ENCODE peak calls at places on chromosomes 5 and 9, in four cellular contexts. G is IMR-90, Z is H9, N is H1. M is an unnamed sample.

GRCh38 chr5:3352711-3353110 is 242.9 kb upstream of the IRX1 start:
- DNase-seq in Z (peak; percentile 11), N (no peak), G (no peak), M (no peak)

GRCh38 chr5:108386345-108387061 is 4.6 kb upstream of the FBXL17 start:
- DNase-seq in N (no peak), G (peak; percentile 79), Z (no peak), M (no peak)

GRCh38 chr9:78103971-78104433 is 72.4 kb upstream of the GNAQ start:
- DNase-seq in N (no peak), Z (no peak), G (no peak), M (no peak)

GRCh38 chr5:150245111-150245789 is 44.3 kb downstream of the CAMK2A start:
- DNase-seq in N (no peak), G (peak; percentile 28), Z (no peak), M (no peak)

GRCh38 chr5:81188962-81189361 is 44.2 kb upstream of the CKMT2 start:
- DNase-seq in G (no peak), N (no peak), Z (no peak), M (no peak)

GRCh38 chr5:16628376-16628775 is 11.6 kb upstream of the RETREG1 start:
- DNase-seq in G (no peak), Z (no peak), N (no peak), M (peak; percentile 66)

GRCh38 chr9:16825971-16826370 is 44.5 kb downstream of the BNC2 start:
- DNase-seq in N (no peak), G (peak; percentile 96), Z (no peak), M (no peak)

GRCh38 chr9:72589684-72590555 is 68.5 kb downstream of the TMC1 start:
- DNase-seq in Z (no peak), G (peak; percentile 16), N (no peak), M (no peak)

GRCh38 chr9:97059661-97060060 is 20.7 kb upstream of the CTSV start:
- DNase-seq in Z (no peak), N (no peak), G (no peak), M (no peak)

GRCh38 chr9:104882574-104882973 is 45.4 kb downstream of the ABCA1 start:
- DNase-seq in Z (no peak), G (no peak), N (no peak), M (no peak)

GRCh38 chr5:96111080-96111756 is 149.6 kb upstream of the ELL2 start:
- DNase-seq in N (no peak), Z (no peak), G (no peak), M (no peak)

GRCh38 chr5:96112703-96113102 is 151.1 kb upstream of the ELL2 start:
- DNase-seq in Z (no peak), G (no peak), N (no peak), M (no peak)

GRCh38 chr5:96113170-96113939 is 151.7 kb upstream of the ELL2 start:
- DNase-seq in G (no peak), Z (no peak), N (no peak), M (no peak)

GRCh38 chr5:96110289-96110688 is 148.6 kb upstream of the ELL2 start:
- DNase-seq in G (no peak), Z (no peak), N (no peak), M (no peak)

GRCh38 chr5:96112123-96112670 is 150.5 kb upstream of the ELL2 start:
- DNase-seq in Z (no peak), G (no peak), N (no peak), M (no peak)
- H3K56ac ChIP-seq in Z (no peak overlapping the region), G (no peak overlapping the region), N (no peak overlapping the region), M (no peak overlapping the region)

GRCh38 chr9:37422289-37423104 is at the start of gene GRHPR:
- DNase-seq in G (peak; percentile 58), N (no peak), Z (peak; percentile 78), M (peak; percentile 76)
- H3K23ac ChIP-seq in G (peak within 1 kb of the TSS; percentile 90), N (no peak within 1 kb of the TSS), Z (no peak within 1 kb of the TSS), M (peak within 1 kb of the TSS; percentile 97)

GRCh38 chr9:133122605-133122934 is 1.5 kb upstream of the RALGDS start:
- DNase-seq in N (no peak), G (no peak), Z (no peak), M (no peak)
- H3K4me1 ChIP-seq in N (no peaks in the 10 kb centered on the region), G (peaks cover 26% of the 10 kb centered on the region), Z (peaks cover 3% of the 10 kb centered on the region), M (no peaks in the 10 kb centered on the region)

GRCh38 chr5:170432669-170433068 is 43.5 kb upstream of the KCNMB1 start:
- DNase-seq in N (no peak), Z (no peak), G (no peak), M (no peak)

GRCh38 chr5:170430256-170430655 is 41.1 kb upstream of the KCNMB1 start:
- DNase-seq in G (no peak), N (no peak), Z (no peak), M (no peak)

GRCh38 chr5:170429014-170429413 is 39.8 kb upstream of the KCNMB1 start:
- DNase-seq in G (no peak), Z (peak; percentile 52), N (no peak), M (peak; percentile 66)

GRCh38 chr5:170430871-170431437 is 41.8 kb upstream of the KCNMB1 start:
- DNase-seq in N (no peak), G (no peak), Z (no peak), M (no peak)

DNA sequence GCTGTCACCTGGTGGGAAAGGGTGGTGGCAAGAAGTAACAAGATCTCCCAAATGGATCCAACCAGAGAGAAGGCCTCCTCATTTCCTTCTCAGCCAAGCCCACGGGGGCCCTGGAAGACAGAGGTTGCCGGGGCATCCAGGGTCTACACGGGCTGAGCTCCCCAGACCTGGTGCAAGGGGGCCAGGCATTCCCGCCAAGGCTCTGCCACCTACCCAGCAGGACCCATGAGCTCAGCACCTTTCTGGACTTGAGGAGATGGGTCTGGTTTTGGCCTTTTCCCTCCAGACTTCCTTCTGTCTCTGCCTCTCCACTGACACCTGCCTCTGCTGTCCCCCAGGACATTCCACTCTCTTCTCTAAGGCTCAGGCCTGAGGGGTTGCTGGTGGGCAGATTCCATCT is 42.4 kb upstream of the KCNMB1 start:
- DNase-seq in Z (no peak), N (no peak), G (no peak), M (no peak)
- H3K56ac ChIP-seq in Z (no peak overlapping the region), N (no peak overlapping the region), G (no peak overlapping the region), M (no peak overlapping the region)

GRCh38 chr9:122188369-122188768 is 28.7 kb downstream of the MORN5 start:
- DNase-seq in Z (no peak), G (no peak), N (no peak), M (no peak)

GRCh38 chr9:122192914-122193525 is 33.3 kb downstream of the MORN5 start:
- DNase-seq in N (no peak), G (no peak), Z (no peak), M (no peak)

GRCh38 chr9:122191519-122191918 is 31.8 kb downstream of the MORN5 start:
- DNase-seq in Z (no peak), N (no peak), G (no peak), M (no peak)

GRCh38 chr9:122192261-122192875 is 32.7 kb downstream of the MORN5 start:
- DNase-seq in G (no peak), N (no peak), Z (no peak), M (peak; percentile 21)

DNA sequence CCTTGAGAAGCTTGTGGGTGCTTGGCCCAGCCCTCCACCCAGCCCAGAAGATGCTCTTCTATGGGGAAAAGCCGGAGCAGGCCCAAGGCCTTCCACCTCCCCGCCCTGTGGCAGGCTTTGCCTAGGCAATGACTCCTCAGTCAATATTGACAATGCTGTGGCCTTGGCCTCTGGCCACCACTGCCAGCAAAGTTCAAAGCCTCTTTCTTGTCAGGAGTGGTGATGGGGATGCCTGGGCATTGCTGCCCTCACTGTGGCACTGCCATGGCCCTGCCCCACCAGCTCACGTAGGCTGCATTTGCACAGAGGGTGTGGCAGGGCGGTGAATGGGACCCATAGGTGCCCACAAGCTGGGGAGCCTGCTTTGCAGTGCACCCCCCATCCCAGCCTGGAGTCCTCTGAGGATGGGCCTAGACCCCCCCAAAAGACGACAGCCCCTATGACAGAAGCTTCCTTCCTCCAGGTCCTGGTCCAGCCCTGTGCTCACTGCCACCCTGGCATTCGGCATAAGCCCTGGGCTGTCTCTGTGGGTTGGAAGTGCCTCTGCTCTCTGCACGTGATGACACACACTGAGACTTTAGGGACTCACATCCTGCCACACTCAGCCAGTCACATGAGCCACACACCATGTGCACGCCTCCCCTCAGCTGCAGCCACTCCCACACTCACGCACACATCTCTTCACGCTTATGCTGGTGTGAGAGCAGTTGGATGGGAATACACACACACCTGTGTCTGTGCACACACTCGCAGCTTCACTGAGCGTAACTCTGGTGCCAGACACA is 31.1 kb downstream of the MORN5 start:
- DNase-seq in N (no peak), G (peak; percentile 40), Z (no peak), M (no peak)
- H3K23ac ChIP-seq in N (no peak overlapping the region), G (no peak overlapping the region), Z (no peak overlapping the region), M (no peak overlapping the region)

DNA sequence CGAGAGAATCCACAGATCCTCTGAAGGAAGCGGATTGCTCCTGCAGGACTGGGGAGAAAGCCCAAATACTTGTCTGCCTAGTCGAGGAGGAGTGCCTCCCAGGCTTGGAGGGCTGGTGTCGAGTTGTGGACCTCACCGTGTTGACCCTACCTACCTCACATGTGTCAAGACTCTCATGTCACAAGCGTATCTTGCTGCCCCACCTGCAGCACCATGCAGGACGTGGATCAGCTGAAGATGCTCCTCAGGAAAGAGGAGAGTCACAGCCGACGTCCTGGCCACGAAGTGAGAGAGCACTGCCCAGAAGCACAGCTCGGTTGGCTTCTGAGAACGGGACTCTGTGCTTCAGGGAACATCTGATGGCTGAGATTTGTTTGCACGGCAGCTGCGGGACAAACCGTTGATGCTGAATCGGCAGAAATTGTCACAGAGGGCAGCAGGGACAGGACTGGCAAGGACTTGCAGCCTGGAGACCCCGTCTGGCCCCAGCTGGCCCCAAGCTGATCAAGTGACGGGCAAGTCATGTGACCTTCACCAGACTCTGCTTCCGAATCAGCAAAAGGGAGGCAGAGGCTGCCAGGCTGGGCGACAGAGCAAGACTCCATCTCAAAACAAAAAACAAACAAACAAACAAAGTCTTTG is 119.1 kb upstream of the ITGA1 start:
- DNase-seq in Z (no peak), G (no peak), N (no peak), M (no peak)
- H3K4me1 ChIP-seq in Z (no peaks in the 10 kb centered on the region), G (no peaks in the 10 kb centered on the region), N (no peaks in the 10 kb centered on the region), M (no peaks in the 10 kb centered on the region)

GRCh38 chr9:127711226-127711701 is 4.2 kb downstream of the PTRH1 start:
- DNase-seq in Z (no peak), G (no peak), N (no peak), M (no peak)
- H3K56ac ChIP-seq in Z (no peak overlapping the region), G (no peak overlapping the region), N (no peak overlapping the region), M (no peak overlapping the region)

GRCh38 chr5:97980291-97980690 is 793.2 kb upstream of the RGMB start:
- DNase-seq in Z (no peak), N (no peak), G (no peak), M (no peak)
- H3K23ac ChIP-seq in Z (no peak overlapping the region), N (no peak overlapping the region), G (no peak overlapping the region), M (no peak overlapping the region)

DNA sequence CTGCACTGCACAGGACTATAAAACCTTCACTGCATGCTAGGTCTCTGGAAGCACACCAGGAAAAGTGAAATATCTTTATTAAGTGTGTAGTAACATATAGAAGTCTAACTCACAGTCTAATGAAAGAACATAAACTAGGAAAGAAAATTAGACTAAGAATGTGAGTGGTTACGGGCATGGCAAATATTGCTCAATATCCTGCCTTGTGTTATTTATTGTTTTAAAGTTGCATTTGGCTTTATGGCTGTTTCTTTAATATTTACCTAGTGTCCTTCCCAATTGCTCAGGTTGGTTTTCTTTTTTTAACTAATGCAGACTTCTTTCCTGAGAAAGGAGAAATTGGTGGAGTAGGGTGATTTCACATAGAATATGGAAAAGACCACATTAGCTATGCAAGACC is 342.3 kb downstream of the KIAA0825 start:
- DNase-seq in N (no peak), Z (no peak), G (no peak), M (no peak)
- H3K4me1 ChIP-seq in N (no peaks in the 10 kb centered on the region), Z (no peaks in the 10 kb centered on the region), G (no peaks in the 10 kb centered on the region), M (no peaks in the 10 kb centered on the region)

M was measured in mesendoderm.